ENCODE peak calls at places on chromosomes 7 and 10, in seven cellular contexts. W is GM10248, N is LNCaP clone FGC, R is fibroblast of the aortic adventitia, X is cardiac muscle cell, B is Peyer's patch, P is NB4. I is an unnamed sample.

GRCh38 chr7:2283074-2283473 is 31.2 kb downstream of the SNX8 start:
- DNase-seq in W (no peak), N (no peak), R (no peak), X (no peak), B (no peak), P (no peak), I (no peak)

GRCh38 chr7:55121249-55121648 is 102.4 kb downstream of the EGFR start:
- DNase-seq in W (no peak), N (no peak), R (no peak), X (no peak), B (no peak), P (no peak), I (no peak)

GRCh38 chr7:38908759-38909335 is at the start of gene VPS41:
- DNase-seq in W (peak; percentile 85), N (peak; percentile 56), R (peak; percentile 70), X (peak; percentile 77), B (peak; percentile 81), P (peak; percentile 80), I (peak; percentile 56)

GRCh38 chr7:138848056-138848975 is 50.3 kb upstream of the ATP6V0A4 start:
- DNase-seq in W (no peak), N (no peak), R (peak; percentile 66), X (no peak), B (no peak), P (no peak), I (no peak)

GRCh38 chr10:79399242-79399831 is 46.1 kb downstream of the ZCCHC24 start:
- DNase-seq in W (no peak), N (no peak), R (peak; percentile 98), X (peak; percentile 99), B (peak; percentile 69), P (no peak), I (no peak)

GRCh38 chr7:70833726-70834125 is 298.2 kb upstream of the GALNT17 start:
- DNase-seq in W (no peak), N (no peak), R (peak; percentile 76), X (peak; percentile 34), B (no peak), P (no peak), I (no peak)

GRCh38 chr7:157888579-157888978 is 551.8 kb downstream of the DNAJB6 start:
- DNase-seq in W (no peak), N (no peak), R (no peak), X (no peak), B (no peak), P (no peak), I (no peak)

GRCh38 chr10:73424478-73424877 is 8.9 kb downstream of the MSS51 start:
- DNase-seq in W (no peak), N (no peak), R (no peak), X (no peak), B (no peak), P (no peak), I (no peak)

GRCh38 chr7:104978460-104978859 is 35.5 kb upstream of the KMT2E start:
- DNase-seq in W (no peak), N (peak; percentile 90), R (peak; percentile 52), X (peak; percentile 44), B (no peak), P (no peak), I (no peak)

GRCh38 chr10:8054498-8055407 is at the start of gene GATA3:
- DNase-seq in W (peak; percentile 82), N (no peak), R (peak; percentile 27), X (peak; percentile 84), B (no peak), P (no peak), I (no peak)

GRCh38 chr7:103540986-103541385 is 95.0 kb upstream of the SLC26A5 start:
- DNase-seq in W (no peak), N (peak; percentile 79), R (peak; percentile 12), X (no peak), B (no peak), P (no peak), I (no peak)

GRCh38 chr7:119596651-119597050 is 676.3 kb upstream of the KCND2 start:
- DNase-seq in W (no peak), N (no peak), R (peak; percentile 5), X (peak; percentile 2), B (no peak), P (no peak), I (no peak)

GRCh38 chr10:124224331-124225028 is 131.1 kb upstream of the CHST15 start:
- DNase-seq in W (no peak), N (no peak), R (no peak), X (no peak), B (no peak), P (no peak), I (no peak)

GRCh38 chr10:29243061-29243460 is 45.8 kb upstream of the LYZL1 start:
- DNase-seq in W (no peak), N (no peak), R (no peak), X (no peak), B (no peak), P (no peak), I (no peak)

GRCh38 chr10:29245476-29245875 is 43.4 kb upstream of the LYZL1 start:
- DNase-seq in W (no peak), N (no peak), R (no peak), X (peak; percentile 40), B (no peak), P (peak; percentile 2), I (no peak)

GRCh38 chr10:29244978-29245377 is 43.9 kb upstream of the LYZL1 start:
- DNase-seq in W (no peak), N (no peak), R (no peak), X (no peak), B (no peak), P (no peak), I (no peak)

GRCh38 chr10:29241925-29242324 is 46.9 kb upstream of the LYZL1 start:
- DNase-seq in W (no peak), N (no peak), R (no peak), X (no peak), B (no peak), P (no peak), I (no peak)

GRCh38 chr10:29243750-29244149 is 45.1 kb upstream of the LYZL1 start:
- DNase-seq in W (no peak), N (no peak), R (no peak), X (no peak), B (no peak), P (no peak), I (no peak)
- TF ChIP-seq CTCF in W (no peak), N (peak; percentile 45), R (peak; percentile 51), X (peak; percentile 41), B (no peak), P (no peak), I (no peak)

DNA sequence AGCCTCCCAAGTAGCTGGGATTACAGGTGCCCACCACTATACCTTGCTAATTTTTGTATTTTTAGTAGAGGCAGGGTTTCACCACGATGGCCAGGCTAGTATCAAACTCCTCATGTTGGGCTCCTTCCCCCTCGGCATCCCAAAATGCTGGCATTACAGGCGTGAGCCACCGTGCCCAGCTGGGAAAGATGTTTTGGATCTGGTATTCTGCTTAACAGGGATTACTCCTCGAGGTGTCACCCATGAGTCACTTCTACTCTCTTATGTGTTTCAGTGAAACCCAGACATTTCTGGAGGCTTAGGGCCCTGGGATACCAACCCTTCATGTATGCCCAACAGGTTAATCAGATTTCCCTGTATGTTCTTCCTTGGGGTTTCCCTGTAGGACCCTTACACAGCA is 11.8 kb upstream of the OPN4 start:
- DNase-seq in W (peak; percentile 15), N (no peak), R (peak; percentile 47), X (no peak), B (no peak), P (no peak), I (no peak)
- TF ChIP-seq CTCF in W (no peak), N (no peak), R (no peak), X (no peak), B (no peak), P (no peak), I (no peak)

GRCh38 chr7:3434611-3435010 is 133.6 kb downstream of the SDK1 start:
- DNase-seq in W (no peak), N (no peak), R (no peak), X (no peak), B (no peak), P (no peak), I (no peak)
- TF ChIP-seq CTCF in W (no peak), N (no peak), R (no peak), X (no peak), B (no peak), P (no peak), I (no peak)

DNA sequence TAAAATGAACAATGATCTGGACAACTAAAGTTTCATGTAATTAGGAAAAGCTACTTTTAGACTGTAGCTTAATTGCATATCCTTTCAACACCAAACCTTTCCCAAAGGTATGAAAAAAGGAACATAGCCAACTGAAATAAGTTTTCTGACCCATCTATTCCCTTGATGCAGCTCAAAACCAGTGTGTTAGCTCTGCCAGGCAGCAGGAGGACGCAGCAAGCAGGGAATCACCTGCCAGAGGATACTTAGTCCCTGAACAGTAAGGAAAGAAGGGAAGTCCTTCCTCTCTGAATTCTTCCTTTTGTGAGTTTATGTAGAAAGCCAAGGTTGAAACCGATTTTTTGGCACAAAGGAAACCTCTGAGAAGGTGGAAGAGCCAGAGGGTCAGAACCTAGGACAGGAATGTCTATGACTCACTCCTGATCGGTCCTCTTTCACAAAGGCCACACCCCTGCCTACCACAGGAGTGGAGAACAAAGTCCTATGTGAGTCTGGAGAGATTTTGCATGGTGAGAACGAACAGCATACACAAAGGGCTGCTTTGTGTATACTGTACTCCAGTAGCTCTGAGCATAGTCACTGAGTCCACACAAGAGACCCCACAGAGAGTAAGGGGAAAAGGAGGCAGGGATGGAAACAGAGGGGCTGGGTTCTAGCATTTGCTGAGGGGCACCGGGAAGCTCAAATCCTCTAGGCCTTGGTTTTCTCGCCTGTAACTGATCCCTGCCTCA is 68.8 kb upstream of the GSDME start:
- DNase-seq in W (no peak), N (no peak), R (peak; percentile 60), X (peak; percentile 58), B (peak; percentile 54), P (no peak), I (no peak)
- TF ChIP-seq CTCF in W (no peak), N (no peak), R (no peak), X (no peak), B (no peak), P (no peak), I (no peak)

GRCh38 chr7:23863209-23863798 is 153.3 kb downstream of the STK31 start:
- DNase-seq in W (no peak), N (peak; percentile 47), R (peak; percentile 71), X (peak; percentile 56), B (no peak), P (peak; percentile 56), I (no peak)
- TF ChIP-seq CTCF in W (peak; percentile 28), N (peak; percentile 79), R (peak; percentile 75), X (peak; percentile 65), B (peak; percentile 71), P (peak; percentile 52), I (no peak)

GRCh38 chr10:15491856-15492255 is 120.8 kb upstream of the FAM171A1 start:
- DNase-seq in W (no peak), N (no peak), R (no peak), X (no peak), B (no peak), P (no peak), I (no peak)
- TF ChIP-seq CTCF in W (no peak), N (no peak), R (no peak), X (no peak), B (no peak), P (no peak), I (no peak)

GRCh38 chr7:79078273-79078672 is 375.2 kb downstream of the MAGI2 start:
- DNase-seq in W (no peak), N (no peak), R (no peak), X (no peak), B (no peak), P (no peak), I (no peak)
- TF ChIP-seq CTCF in W (no peak), N (no peak), R (no peak), X (no peak), B (no peak), P (no peak), I (no peak)

I was measured in activated B cell treated with CpG ODN at 0.5 μM for 24 hours.